ENCODE peak calls at places on chromosomes 3 and 15, in nine cellular contexts. G, J, K, Y, X, V, I, M and Q are unnamed samples.
A peak's percentile ranks its signal among the peaks of the same experiment; 100 is the strongest.

GRCh38 chr3:17088602-17089313 is 204.0 kb downstream of the PLCL2 start:
- DNase-seq in G (no peak), J (no peak), K (no peak), Y (no peak), X (no peak), V (no peak), I (no peak), M (no peak), Q (no peak)

GRCh38 chr3:128011140-128011539 is 41.1 kb upstream of the SEC61A1 start:
- DNase-seq in G (peak; percentile 72), J (peak; percentile 68), K (peak; percentile 25), Y (no peak), X (no peak), V (no peak), I (no peak), M (peak; percentile 75), Q (no peak)

GRCh38 chr15:40361640-40362039 is 3.6 kb downstream of the DISP2 start:
- DNase-seq in G (no peak), J (no peak), K (no peak), Y (no peak), X (no peak), V (no peak), I (no peak), M (no peak), Q (no peak)

GRCh38 chr15:70303981-70304380 is 206.3 kb upstream of the TLE3 start:
- DNase-seq in G (no peak), J (no peak), K (no peak), Y (no peak), X (no peak), V (no peak), I (no peak), M (no peak), Q (no peak)

GRCh38 chr3:56629044-56629443 is 54.0 kb downstream of the TASOR start:
- DNase-seq in G (no peak), J (no peak), K (no peak), Y (no peak), X (no peak), V (no peak), I (no peak), M (no peak), Q (no peak)

GRCh38 chr3:38544926-38545325 is 48.8 kb downstream of the EXOG start:
- DNase-seq in G (no peak), J (no peak), K (no peak), Y (no peak), X (no peak), V (no peak), I (no peak), M (no peak), Q (no peak)

GRCh38 chr15:83698294-83698693 is 44.4 kb downstream of the ADAMTSL3 start:
- DNase-seq in G (peak; percentile 27), J (peak; percentile 42), K (peak; percentile 46), Y (no peak), X (no peak), V (no peak), I (no peak), M (peak; percentile 10), Q (no peak)

GRCh38 chr15:69659454-69660050 is 206.9 kb downstream of the RPLP1 start:
- DNase-seq in G (no peak), J (no peak), K (no peak), Y (no peak), X (no peak), V (no peak), I (no peak), M (no peak), Q (no peak)

GRCh38 chr3:43162573-43163084 is 56.8 kb upstream of the POMGNT2 start:
- DNase-seq in G (no peak), J (no peak), K (no peak), Y (no peak), X (no peak), V (peak; percentile 34), I (no peak), M (no peak), Q (no peak)

GRCh38 chr3:19190136-19190535 is 41.8 kb downstream of the KCNH8 start:
- DNase-seq in G (no peak), J (no peak), K (no peak), Y (no peak), X (no peak), V (no peak), I (no peak), M (no peak), Q (no peak)

GRCh38 chr3:129793356-129793755 is 100.2 kb downstream of the TMCC1 start:
- DNase-seq in G (no peak), J (peak; percentile 41), K (peak; percentile 68), Y (no peak), X (peak; percentile 19), V (no peak), I (no peak), M (no peak), Q (no peak)

GRCh38 chr15:96402403-96402802 is 71.9 kb downstream of the NR2F2 start:
- DNase-seq in G (no peak), J (no peak), K (no peak), Y (no peak), X (no peak), V (no peak), I (no peak), M (no peak), Q (no peak)

GRCh38 chr3:47000198-47000815 is 20.8 kb downstream of the NBEAL2 start:
- DNase-seq in G (no peak), J (peak; percentile 41), K (no peak), Y (no peak), X (no peak), V (no peak), I (no peak), M (no peak), Q (no peak)

GRCh38 chr3:151445283-151446001 is 15.4 kb downstream of the IGSF10 start:
- DNase-seq in G (no peak), J (peak; percentile 76), K (peak; percentile 90), Y (no peak), X (no peak), V (no peak), I (no peak), M (peak; percentile 51), Q (no peak)

GRCh38 chr3:141876891-141877561 is 583 bp downstream of the ATP1B3 start:
- DNase-seq in G (peak; percentile 61), J (peak; percentile 45), K (no peak), Y (no peak), X (peak; percentile 58), V (peak; percentile 28), I (peak; percentile 19), M (no peak), Q (no peak)

GRCh38 chr3:49901351-49902339 is 2.0 kb downstream of the MST1R start:
- DNase-seq in G (no peak), J (peak; percentile 32), K (no peak), Y (no peak), X (peak; percentile 75), V (no peak), I (no peak), M (no peak), Q (no peak)

GRCh38 chr15:58952751-58953150 is 19.3 kb upstream of the SLTM start:
- DNase-seq in G (no peak), J (peak; percentile 51), K (peak; percentile 34), Y (no peak), X (no peak), V (no peak), I (no peak), M (no peak), Q (no peak)

GRCh38 chr3:172044833-172045585 is 5.6 kb downstream of the FNDC3B start:
- DNase-seq in G (no peak), J (peak; percentile 56), K (no peak), Y (no peak), X (no peak), V (no peak), I (no peak), M (no peak), Q (no peak)